ENCODE peak calls at places on chromosomes 6 and 20, in four cellular contexts. One of them, this sample, is unnamed.

GRCh38 chr6:140627002-140627401 is 1252.6 kb upstream of the CITED2 start:
- DNase-seq in activated CD4-positive, alpha-beta T cell treated with anti-CD3 and anti-CD28 coated beads, Interleukin-2, amount 50 U/mL, for 1 hour: no peak
- DNase-seq in SW480: no peak
- DNase-seq in NCI-H2081: no peak
- DNase-seq in this sample: no peak

GRCh38 chr6:104648347-104648746 is 211.4 kb downstream of the HACE1 start:
- DNase-seq in activated CD4-positive, alpha-beta T cell treated with anti-CD3 and anti-CD28 coated beads, Interleukin-2, amount 50 U/mL, for 1 hour: no peak
- DNase-seq in SW480: no peak
- DNase-seq in NCI-H2081: no peak
- DNase-seq in this sample: no peak

GRCh38 chr6:17501982-17502704 is 98.0 kb upstream of the FAM8A1 start:
- DNase-seq in NCI-H2081: no peak
- DNase-seq in activated CD4-positive, alpha-beta T cell treated with anti-CD3 and anti-CD28 coated beads, Interleukin-2, amount 50 U/mL, for 1 hour: no peak
- DNase-seq in SW480: no peak
- DNase-seq in this sample: no peak

GRCh38 chr6:100426241-100426640 is 38.5 kb downstream of the SIM1 start:
- DNase-seq in activated CD4-positive, alpha-beta T cell treated with anti-CD3 and anti-CD28 coated beads, Interleukin-2, amount 50 U/mL, for 1 hour: no peak
- DNase-seq in SW480: no peak
- DNase-seq in NCI-H2081: no peak
- DNase-seq in this sample: no peak

GRCh38 chr6:31738048-31738979 is 1.5 kb upstream of the MSH5 start:
- DNase-seq in SW480: peak; percentile 90
- DNase-seq in activated CD4-positive, alpha-beta T cell treated with anti-CD3 and anti-CD28 coated beads, Interleukin-2, amount 50 U/mL, for 1 hour: peak; percentile 58
- DNase-seq in NCI-H2081: peak; percentile 76
- DNase-seq in this sample: peak; percentile 52

GRCh38 chr6:11143394-11144371 is 32.2 kb upstream of the ERVFRD-1 start:
- DNase-seq in NCI-H2081: no peak
- DNase-seq in SW480: peak; percentile 56
- DNase-seq in activated CD4-positive, alpha-beta T cell treated with anti-CD3 and anti-CD28 coated beads, Interleukin-2, amount 50 U/mL, for 1 hour: no peak
- DNase-seq in this sample: no peak

GRCh38 chr6:16256781-16257180 is 18.4 kb downstream of the GMPR start:
- DNase-seq in activated CD4-positive, alpha-beta T cell treated with anti-CD3 and anti-CD28 coated beads, Interleukin-2, amount 50 U/mL, for 1 hour: no peak
- DNase-seq in NCI-H2081: no peak
- DNase-seq in SW480: no peak
- DNase-seq in this sample: no peak

GRCh38 chr6:53112404-53112803 is 36.2 kb downstream of the GCM1 start:
- DNase-seq in SW480: peak; percentile 87
- DNase-seq in NCI-H2081: peak; percentile 29
- DNase-seq in activated CD4-positive, alpha-beta T cell treated with anti-CD3 and anti-CD28 coated beads, Interleukin-2, amount 50 U/mL, for 1 hour: no peak
- DNase-seq in this sample: no peak

GRCh38 chr6:22173311-22173710 is 123.5 kb downstream of the PRL start:
- DNase-seq in activated CD4-positive, alpha-beta T cell treated with anti-CD3 and anti-CD28 coated beads, Interleukin-2, amount 50 U/mL, for 1 hour: no peak
- DNase-seq in SW480: no peak
- DNase-seq in NCI-H2081: no peak
- DNase-seq in this sample: no peak

GRCh38 chr6:83511901-83512681 is at the start of gene PRSS35:
- DNase-seq in SW480: peak; percentile 22
- DNase-seq in NCI-H2081: no peak
- DNase-seq in activated CD4-positive, alpha-beta T cell treated with anti-CD3 and anti-CD28 coated beads, Interleukin-2, amount 50 U/mL, for 1 hour: no peak
- DNase-seq in this sample: peak; percentile 5

GRCh38 chr6:131954099-131954774 is 3.1 kb upstream of the CCN2 start:
- DNase-seq in activated CD4-positive, alpha-beta T cell treated with anti-CD3 and anti-CD28 coated beads, Interleukin-2, amount 50 U/mL, for 1 hour: no peak
- DNase-seq in SW480: no peak
- DNase-seq in NCI-H2081: no peak
- DNase-seq in this sample: no peak

GRCh38 chr6:153312633-153313032 is 181.6 kb upstream of the RGS17 start:
- DNase-seq in activated CD4-positive, alpha-beta T cell treated with anti-CD3 and anti-CD28 coated beads, Interleukin-2, amount 50 U/mL, for 1 hour: no peak
- DNase-seq in NCI-H2081: peak; percentile 34
- DNase-seq in SW480: peak; percentile 46
- DNase-seq in this sample: peak; percentile 36

GRCh38 chr6:148367418-148368024 is 24.9 kb downstream of the SASH1 start:
- DNase-seq in NCI-H2081: no peak
- DNase-seq in activated CD4-positive, alpha-beta T cell treated with anti-CD3 and anti-CD28 coated beads, Interleukin-2, amount 50 U/mL, for 1 hour: no peak
- DNase-seq in SW480: no peak
- DNase-seq in this sample: no peak

GRCh38 chr6:84777888-84778287 is 13.5 kb upstream of the TBX18 start:
- DNase-seq in SW480: no peak
- DNase-seq in NCI-H2081: no peak
- DNase-seq in activated CD4-positive, alpha-beta T cell treated with anti-CD3 and anti-CD28 coated beads, Interleukin-2, amount 50 U/mL, for 1 hour: no peak
- DNase-seq in this sample: no peak

GRCh38 chr20:25315418-25316210 is 67.7 kb downstream of the PYGB start:
- DNase-seq in SW480: no peak
- DNase-seq in NCI-H2081: no peak
- DNase-seq in activated CD4-positive, alpha-beta T cell treated with anti-CD3 and anti-CD28 coated beads, Interleukin-2, amount 50 U/mL, for 1 hour: no peak
- DNase-seq in this sample: no peak

GRCh38 chr20:33850159-33850558 is 39.0 kb downstream of the CHMP4B start:
- DNase-seq in NCI-H2081: no peak
- DNase-seq in activated CD4-positive, alpha-beta T cell treated with anti-CD3 and anti-CD28 coated beads, Interleukin-2, amount 50 U/mL, for 1 hour: no peak
- DNase-seq in SW480: no peak
- DNase-seq in this sample: no peak

GRCh38 chr6:133591330-133591729 is 297.6 kb upstream of the TCF21 start:
- DNase-seq in activated CD4-positive, alpha-beta T cell treated with anti-CD3 and anti-CD28 coated beads, Interleukin-2, amount 50 U/mL, for 1 hour: no peak
- DNase-seq in NCI-H2081: no peak
- DNase-seq in SW480: no peak
- DNase-seq in this sample: no peak

GRCh38 chr6:3415490-3415889 is 41.4 kb downstream of the SLC22A23 start:
- DNase-seq in NCI-H2081: no peak
- DNase-seq in SW480: no peak
- DNase-seq in activated CD4-positive, alpha-beta T cell treated with anti-CD3 and anti-CD28 coated beads, Interleukin-2, amount 50 U/mL, for 1 hour: no peak
- DNase-seq in this sample: no peak

GRCh38 chr20:10715035-10715434 is 41.2 kb upstream of the JAG1 start:
- DNase-seq in NCI-H2081: no peak
- DNase-seq in activated CD4-positive, alpha-beta T cell treated with anti-CD3 and anti-CD28 coated beads, Interleukin-2, amount 50 U/mL, for 1 hour: no peak
- DNase-seq in SW480: peak; percentile 34
- DNase-seq in this sample: no peak

GRCh38 chr20:2261105-2261504 is 34.7 kb upstream of the TGM3 start:
- DNase-seq in activated CD4-positive, alpha-beta T cell treated with anti-CD3 and anti-CD28 coated beads, Interleukin-2, amount 50 U/mL, for 1 hour: no peak
- DNase-seq in SW480: peak; percentile 43
- DNase-seq in NCI-H2081: no peak
- DNase-seq in this sample: no peak

GRCh38 chr20:4708036-4708435 is 13.7 kb upstream of the PRND start:
- DNase-seq in SW480: no peak
- DNase-seq in NCI-H2081: no peak
- DNase-seq in activated CD4-positive, alpha-beta T cell treated with anti-CD3 and anti-CD28 coated beads, Interleukin-2, amount 50 U/mL, for 1 hour: no peak
- DNase-seq in this sample: no peak

GRCh38 chr6:107658920-107659879 is 164.9 kb downstream of the SCML4 start:
- DNase-seq in NCI-H2081: peak; percentile 65
- DNase-seq in activated CD4-positive, alpha-beta T cell treated with anti-CD3 and anti-CD28 coated beads, Interleukin-2, amount 50 U/mL, for 1 hour: no peak
- DNase-seq in SW480: no peak
- DNase-seq in this sample: no peak

GRCh38 chr6:116922853-116923548 is 46.0 kb downstream of the RFX6 start:
- DNase-seq in SW480: no peak
- DNase-seq in NCI-H2081: no peak
- DNase-seq in activated CD4-positive, alpha-beta T cell treated with anti-CD3 and anti-CD28 coated beads, Interleukin-2, amount 50 U/mL, for 1 hour: no peak
- DNase-seq in this sample: no peak

GRCh38 chr20:25032478-25033183 is 25.3 kb downstream of the ACSS1 start:
- DNase-seq in activated CD4-positive, alpha-beta T cell treated with anti-CD3 and anti-CD28 coated beads, Interleukin-2, amount 50 U/mL, for 1 hour: no peak
- DNase-seq in SW480: peak; percentile 89
- DNase-seq in NCI-H2081: no peak
- DNase-seq in this sample: no peak

GRCh38 chr20:21309678-21310467 is 6.7 kb downstream of the XRN2 start:
- DNase-seq in NCI-H2081: no peak
- DNase-seq in activated CD4-positive, alpha-beta T cell treated with anti-CD3 and anti-CD28 coated beads, Interleukin-2, amount 50 U/mL, for 1 hour: no peak
- DNase-seq in SW480: no peak
- DNase-seq in this sample: no peak

GRCh38 chr6:150345786-150346185 is 23.0 kb upstream of the IYD start:
- DNase-seq in SW480: no peak
- DNase-seq in NCI-H2081: no peak
- DNase-seq in activated CD4-positive, alpha-beta T cell treated with anti-CD3 and anti-CD28 coated beads, Interleukin-2, amount 50 U/mL, for 1 hour: no peak
- DNase-seq in this sample: no peak

GRCh38 chr6:32965901-32966300 is 2.5 kb upstream of the BRD2 start:
- DNase-seq in SW480: no peak
- DNase-seq in NCI-H2081: no peak
- DNase-seq in activated CD4-positive, alpha-beta T cell treated with anti-CD3 and anti-CD28 coated beads, Interleukin-2, amount 50 U/mL, for 1 hour: no peak
- DNase-seq in this sample: no peak

GRCh38 chr20:31707258-31707615 is 15.4 kb downstream of the BCL2L1 start:
- DNase-seq in SW480: no peak
- DNase-seq in NCI-H2081: no peak
- DNase-seq in activated CD4-positive, alpha-beta T cell treated with anti-CD3 and anti-CD28 coated beads, Interleukin-2, amount 50 U/mL, for 1 hour: no peak
- DNase-seq in this sample: no peak

GRCh38 chr6:48512396-48512795 is 401.4 kb upstream of the PTCHD4 start:
- DNase-seq in NCI-H2081: no peak
- DNase-seq in activated CD4-positive, alpha-beta T cell treated with anti-CD3 and anti-CD28 coated beads, Interleukin-2, amount 50 U/mL, for 1 hour: no peak
- DNase-seq in SW480: no peak
- DNase-seq in this sample: no peak

GRCh38 chr20:53865905-53866786 is 204.2 kb downstream of the BCAS1 start:
- DNase-seq in SW480: peak; percentile 31
- DNase-seq in NCI-H2081: no peak
- DNase-seq in activated CD4-positive, alpha-beta T cell treated with anti-CD3 and anti-CD28 coated beads, Interleukin-2, amount 50 U/mL, for 1 hour: no peak
- DNase-seq in this sample: no peak

GRCh38 chr6:155791186-155791585 is 335.5 kb upstream of the NOX3 start:
- DNase-seq in NCI-H2081: no peak
- DNase-seq in SW480: no peak
- DNase-seq in activated CD4-positive, alpha-beta T cell treated with anti-CD3 and anti-CD28 coated beads, Interleukin-2, amount 50 U/mL, for 1 hour: no peak
- DNase-seq in this sample: no peak

GRCh38 chr6:42378125-42378524 is 73.6 kb downstream of the TRERF1 start:
- DNase-seq in SW480: no peak
- DNase-seq in NCI-H2081: no peak
- DNase-seq in activated CD4-positive, alpha-beta T cell treated with anti-CD3 and anti-CD28 coated beads, Interleukin-2, amount 50 U/mL, for 1 hour: no peak
- DNase-seq in this sample: no peak

GRCh38 chr20:48819813-48820648 is 7.8 kb downstream of the PREX1 start:
- DNase-seq in SW480: no peak
- DNase-seq in activated CD4-positive, alpha-beta T cell treated with anti-CD3 and anti-CD28 coated beads, Interleukin-2, amount 50 U/mL, for 1 hour: no peak
- DNase-seq in NCI-H2081: no peak
- DNase-seq in this sample: no peak

GRCh38 chr6:120378582-120379220 is 955.6 kb downstream of the TBC1D32 start:
- DNase-seq in activated CD4-positive, alpha-beta T cell treated with anti-CD3 and anti-CD28 coated beads, Interleukin-2, amount 50 U/mL, for 1 hour: no peak
- DNase-seq in SW480: peak; percentile 43
- DNase-seq in NCI-H2081: peak; percentile 17
- DNase-seq in this sample: no peak

GRCh38 chr20:21526776-21527175 is 12.9 kb upstream of the NKX2-2 start:
- DNase-seq in SW480: no peak
- DNase-seq in activated CD4-positive, alpha-beta T cell treated with anti-CD3 and anti-CD28 coated beads, Interleukin-2, amount 50 U/mL, for 1 hour: no peak
- DNase-seq in NCI-H2081: no peak
- DNase-seq in this sample: no peak

GRCh38 chr20:61434361-61434781 is 182.3 kb downstream of the CDH4 start:
- DNase-seq in NCI-H2081: no peak
- DNase-seq in SW480: no peak
- DNase-seq in activated CD4-positive, alpha-beta T cell treated with anti-CD3 and anti-CD28 coated beads, Interleukin-2, amount 50 U/mL, for 1 hour: no peak
- DNase-seq in this sample: no peak

GRCh38 chr6:138580040-138580439 is 80.7 kb upstream of the NHSL1 start:
- DNase-seq in NCI-H2081: no peak
- DNase-seq in activated CD4-positive, alpha-beta T cell treated with anti-CD3 and anti-CD28 coated beads, Interleukin-2, amount 50 U/mL, for 1 hour: no peak
- DNase-seq in SW480: no peak
- DNase-seq in this sample: no peak

GRCh38 chr6:11196511-11197174 is 35.8 kb downstream of the NEDD9 start:
- DNase-seq in NCI-H2081: no peak
- DNase-seq in SW480: no peak
- DNase-seq in activated CD4-positive, alpha-beta T cell treated with anti-CD3 and anti-CD28 coated beads, Interleukin-2, amount 50 U/mL, for 1 hour: no peak
- DNase-seq in this sample: no peak

GRCh38 chr6:156618600-156619205 is 158.5 kb upstream of the ARID1B start:
- DNase-seq in NCI-H2081: no peak
- DNase-seq in SW480: no peak
- DNase-seq in activated CD4-positive, alpha-beta T cell treated with anti-CD3 and anti-CD28 coated beads, Interleukin-2, amount 50 U/mL, for 1 hour: no peak
- DNase-seq in this sample: no peak

This sample was measured in effector memory CD8-positive, alpha-beta T cell.